ENCODE peak calls at places on chromosomes 2 and 18, in four cellular contexts. S is K562, N is HepG2, X is GM12878. E is an unnamed sample.

GRCh38 chr18:7116001-7116831 is 1.4 kb downstream of the LAMA1 start:
- DNase-seq in X (no peak), S (no peak), N (no peak), E (peak; percentile 78)

GRCh38 chr18:60552948-60553347 is 180.4 kb upstream of the MC4R start:
- DNase-seq in N (no peak), S (no peak), X (no peak), E (no peak)

GRCh38 chr2:189835855-189836558 is 51.8 kb downstream of the PMS1 start:
- DNase-seq in S (no peak), X (no peak), N (no peak), E (no peak)

GRCh38 chr2:54605836-54606235 is 117.6 kb upstream of the EML6 start:
- DNase-seq in X (no peak), S (no peak), N (no peak), E (no peak)

GRCh38 chr18:79555885-79556284 is 123.7 kb upstream of the CTDP1 start:
- DNase-seq in N (no peak), X (no peak), S (no peak), E (no peak)

GRCh38 chr2:178238144-178238521 is 43.8 kb downstream of the OSBPL6 start:
- DNase-seq in N (no peak), X (no peak), S (no peak), E (no peak)

GRCh38 chr18:58496937-58497336 is 132.0 kb downstream of the ALPK2 start:
- DNase-seq in X (no peak), S (peak; percentile 12), N (peak; percentile 58), E (peak; percentile 77)

GRCh38 chr2:240868286-240869108 is at the start of gene AGXT:
- DNase-seq in N (peak; percentile 71), X (no peak), S (no peak), E (no peak)

GRCh38 chr2:12076810-12077209 is 330.4 kb downstream of the LPIN1 start:
- DNase-seq in S (no peak), X (no peak), N (no peak), E (no peak)

GRCh38 chr18:48396561-48396960 is 12.6 kb downstream of the ZBTB7C start:
- DNase-seq in N (no peak), X (no peak), S (no peak), E (no peak)

GRCh38 chr18:13539050-13539449 is 187.3 kb downstream of the FAM210A start:
- DNase-seq in N (no peak), X (no peak), S (no peak), E (no peak)

GRCh38 chr18:62898359-62898758 is 183.0 kb downstream of the PHLPP1 start:
- DNase-seq in N (peak; percentile 35), S (no peak), X (peak; percentile 8), E (no peak)

GRCh38 chr2:68423966-68424650 is 43.0 kb downstream of the FBXO48 start:
- DNase-seq in X (peak; percentile 98), N (no peak), S (no peak), E (no peak)

GRCh38 chr2:45178854-45179253 is 169.6 kb upstream of the SIX2 start:
- DNase-seq in S (no peak), X (no peak), N (no peak), E (no peak)

GRCh38 chr2:40240067-40240466 is 211.8 kb downstream of the SLC8A1 start:
- DNase-seq in X (no peak), S (no peak), N (no peak), E (no peak)

GRCh38 chr2:37894601-37895000 is 30.5 kb upstream of the RMDN2 start:
- DNase-seq in N (no peak), X (no peak), S (no peak), E (no peak)

GRCh38 chr18:36441872-36442271 is 144.4 kb downstream of the FHOD3 start:
- DNase-seq in S (no peak), N (no peak), X (no peak), E (no peak)

GRCh38 chr2:195533771-195534642 is 123.0 kb upstream of the SLC39A10 start:
- DNase-seq in N (no peak), X (no peak), S (peak; percentile 21), E (peak; percentile 11)

GRCh38 chr18:78878335-78878734 is 101.3 kb upstream of the SALL3 start:
- DNase-seq in X (no peak), N (no peak), S (no peak), E (no peak)

GRCh38 chr18:48800877-48801727 is 149.7 kb downstream of the SMAD7 start:
- DNase-seq in X (peak; percentile 89), N (no peak), S (no peak), E (no peak)

GRCh38 chr18:30142248-30142647 is 900.3 kb downstream of the DSC3 start:
- DNase-seq in X (no peak), N (no peak), S (no peak), E (no peak)

GRCh38 chr2:42876280-42876840 is 84.0 kb upstream of the HAAO start:
- DNase-seq in N (no peak), S (no peak), X (no peak), E (no peak)

GRCh38 chr18:6355789-6356589 is 58.7 kb downstream of the L3MBTL4 start:
- DNase-seq in X (no peak), N (no peak), S (no peak), E (no peak)

GRCh38 chr18:68940754-68941153 is 142.9 kb downstream of the CCDC102B start:
- DNase-seq in X (no peak), S (no peak), N (peak; percentile 7), E (no peak)

GRCh38 chr2:33491685-33492084 is 15.2 kb downstream of the RASGRP3 start:
- DNase-seq in S (no peak), N (no peak), X (no peak), E (peak; percentile 42)

GRCh38 chr2:160371251-160372009 is 122.2 kb downstream of the RBMS1 start:
- DNase-seq in N (no peak), X (no peak), S (no peak), E (no peak)

GRCh38 chr2:182792441-182792840 is 74.0 kb downstream of the FRZB start:
- DNase-seq in X (no peak), N (no peak), S (no peak), E (no peak)

DNA sequence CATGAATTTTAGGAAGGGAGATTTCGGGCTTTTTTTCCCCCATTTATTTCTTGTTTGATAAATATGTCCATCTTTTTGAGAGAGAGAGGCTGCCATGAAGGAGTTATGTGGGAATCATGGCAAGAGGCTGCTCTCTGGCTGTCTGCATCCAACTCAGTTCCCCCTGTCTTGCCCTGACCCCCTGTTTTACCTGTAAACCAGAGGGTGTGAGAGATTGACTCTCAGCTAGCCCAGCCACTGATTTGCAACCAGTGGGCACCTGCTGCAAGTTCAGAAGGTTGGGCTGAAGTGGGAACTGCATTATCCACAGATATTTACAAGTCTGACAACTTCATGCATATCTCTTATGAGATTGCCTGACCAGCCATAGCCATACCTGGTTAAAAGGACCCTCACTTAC is 625.4 kb upstream of the FANCL start:
- DNase-seq in S (no peak), N (no peak), X (no peak), E (no peak)
- H3K4me3 ChIP-seq in S (no peak overlapping the region), N (no peak overlapping the region), X (no peak overlapping the region), E (peak overlapping the region; percentile 9)

GRCh38 chr2:123085479-123085878 is 939.6 kb upstream of the CNTNAP5 start:
- DNase-seq in X (no peak), N (no peak), S (no peak), E (no peak)

GRCh38 chr2:123077101-123077500 is 948.0 kb upstream of the CNTNAP5 start:
- DNase-seq in N (no peak), S (no peak), X (no peak), E (no peak)

DNA sequence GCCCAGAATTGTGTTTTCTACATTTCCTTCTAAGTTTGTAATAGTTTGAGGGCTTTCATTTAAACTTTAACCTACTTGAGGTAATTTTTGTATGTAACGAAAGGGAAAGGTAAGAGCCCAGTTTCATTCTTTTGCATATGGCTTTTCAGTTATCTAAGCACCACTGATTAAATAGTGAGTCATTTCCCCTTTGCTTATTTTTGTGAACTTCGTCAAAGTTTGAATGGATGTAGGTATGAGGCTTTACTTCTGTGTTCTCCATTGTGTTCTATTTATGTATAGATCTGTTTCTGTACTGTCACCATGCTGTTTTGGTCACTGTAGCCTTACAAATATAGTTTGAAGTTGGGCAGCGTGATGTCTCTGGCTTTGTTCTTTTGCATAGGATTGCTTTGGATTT is 944.8 kb upstream of the CNTNAP5 start:
- DNase-seq in N (no peak), S (no peak), X (peak; percentile 11), E (no peak)
- TF ChIP-seq JUNB in N (no peak), S (no peak), X (no peak), E (no peak)

GRCh38 chr18:25066536-25066935 is 285.4 kb downstream of the ZNF521 start:
- DNase-seq in S (no peak), X (no peak), N (no peak), E (no peak)
- TF ChIP-seq CREB1 in S (no peak), X (no peak), N (no peak), E (no peak)

DNA sequence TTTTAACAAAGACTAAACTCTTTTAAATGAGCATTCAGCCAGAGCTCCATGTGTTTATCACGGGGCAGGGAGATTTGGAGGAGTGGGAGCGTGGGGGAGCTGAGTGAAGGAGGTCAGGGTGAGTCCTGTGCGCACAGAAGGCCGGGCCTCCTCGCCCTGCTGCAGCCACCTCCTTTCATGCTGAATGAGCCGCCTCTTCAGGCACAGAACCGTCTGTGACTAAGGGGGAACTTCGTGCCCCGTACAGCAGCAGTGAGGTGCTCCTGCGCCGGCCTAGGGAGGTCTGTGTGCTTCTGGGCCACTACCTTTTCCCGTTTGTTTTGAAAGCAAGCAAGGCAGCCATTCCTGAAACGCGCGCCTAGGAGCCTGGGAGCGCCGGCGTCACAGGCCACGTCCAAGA is 27.1 kb upstream of the ZNF516 start:
- DNase-seq in S (no peak), X (no peak), N (no peak), E (peak; percentile 60)
- H3K4me3 ChIP-seq in S (no peak overlapping the region), X (no peak overlapping the region), N (no peak overlapping the region), E (peak overlapping the region; percentile 15)

DNA sequence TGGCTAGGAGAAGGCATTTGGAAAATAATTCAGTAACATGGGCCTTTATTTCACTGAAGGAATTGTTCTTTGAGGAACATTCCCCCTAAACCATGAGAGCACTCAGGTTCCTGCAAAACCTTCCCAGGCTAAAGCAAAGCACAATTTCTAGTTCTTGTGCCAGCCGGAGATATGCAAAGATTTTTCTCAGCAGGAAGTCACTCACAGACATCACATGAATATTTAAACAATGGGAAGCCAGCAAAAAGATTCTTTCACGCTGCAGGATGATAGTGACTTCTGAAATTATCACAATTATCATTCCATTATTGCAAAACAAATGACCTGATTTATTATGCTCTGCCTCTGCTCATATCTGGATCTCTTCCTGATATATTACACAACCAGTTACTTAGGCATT is 393.7 kb upstream of the ACVR2A start:
- DNase-seq in S (no peak), X (no peak), N (no peak), E (peak; percentile 13)
- TF ChIP-seq JUNB in S (no peak), X (no peak), N (no peak), E (no peak)

GRCh38 chr2:28868611-28869010 is 1.5 kb downstream of the TRMT61B start:
- DNase-seq in N (no peak), S (no peak), X (no peak), E (no peak)

GRCh38 chr2:28870146-28870891 is at the start of gene TRMT61B:
- DNase-seq in N (peak; percentile 94), X (peak; percentile 92), S (peak; percentile 97), E (peak; percentile 97)

GRCh38 chr2:28871620-28872019 is 1.5 kb upstream of the TRMT61B start:
- DNase-seq in N (peak; percentile 58), S (no peak), X (no peak), E (no peak)

GRCh38 chr2:28869494-28870145 is 489 bp downstream of the TRMT61B start:
- DNase-seq in N (no peak), S (peak; percentile 11), X (no peak), E (peak; percentile 6)
- TF ChIP-seq CREB1 in N (no peak), S (no peak), X (no peak), E (no peak)

GRCh38 chr2:9738718-9739496 is 104.4 kb upstream of the TAF1B start:
- DNase-seq in N (no peak), S (no peak), X (no peak), E (no peak)
- H3K4me3 ChIP-seq in N (no peak overlapping the region), S (no peak overlapping the region), X (no peak overlapping the region), E (no peak overlapping the region)